ENCODE peak calls at places on chromosomes 13 and 19, in four cellular contexts. X is GM19239, C is HAP-1, W is hippocampal formation. Q is an unnamed sample.

GRCh38 chr13:79585033-79585432 is 104.1 kb downstream of the NDFIP2 start:
- DNase-seq in X (no peak), C (no peak), W (no peak), Q (no peak)

GRCh38 chr19:11115042-11115441 is 25.8 kb downstream of the LDLR start:
- DNase-seq in X (no peak), C (no peak), W (no peak), Q (no peak)

GRCh38 chr13:66835040-66835628 is 395.0 kb downstream of the PCDH9 start:
- DNase-seq in X (no peak), C (peak; percentile 76), W (peak; percentile 63), Q (peak; percentile 77)

GRCh38 chr19:7978196-7978825 is 27.1 kb downstream of the ELAVL1 start:
- DNase-seq in X (no peak), C (no peak), W (no peak), Q (no peak)

GRCh38 chr19:55601127-55601526 is 1.0 kb downstream of the ZNF524 start:
- DNase-seq in X (no peak), C (no peak), W (no peak), Q (no peak)

GRCh38 chr13:99425485-99426341 is 75.6 kb upstream of the TM9SF2 start:
- DNase-seq in X (peak; percentile 44), C (no peak), W (no peak), Q (no peak)

GRCh38 chr19:40342644-40343311 is 5.4 kb downstream of the C19orf47 start:
- DNase-seq in X (no peak), C (no peak), W (no peak), Q (no peak)

GRCh38 chr13:100130092-100130491 is 41.2 kb downstream of the PCCA start:
- DNase-seq in X (no peak), C (no peak), W (peak; percentile 12), Q (peak; percentile 59)

GRCh38 chr13:50512602-50513527 is 330.6 kb downstream of the DLEU7 start:
- DNase-seq in X (peak; percentile 48), C (no peak), W (peak; percentile 53), Q (peak; percentile 68)